ENCODE peak calls at places on chromosomes 7 and 10, in five cellular contexts. R, H, M, C and G are unnamed samples.

GRCh38 chr10:88437411-88437810 is 145.7 kb downstream of the RNLS start:
- DNase-seq in R (no peak), H (no peak), M (peak; percentile 43), C (no peak), G (no peak)

GRCh38 chr7:116674508-116675173 is 2.6 kb downstream of the MET start:
- DNase-seq in R (no peak), H (no peak), M (peak; percentile 56), C (no peak), G (peak; percentile 64)

GRCh38 chr7:106063039-106063438 is 49.1 kb downstream of the SYPL1 start:
- DNase-seq in R (no peak), H (no peak), M (no peak), C (no peak), G (no peak)

GRCh38 chr10:104657458-104657857 is 16.4 kb downstream of the SORCS3 start:
- DNase-seq in R (no peak), H (no peak), M (no peak), C (no peak), G (no peak)

GRCh38 chr10:27890971-27891370 is 107.9 kb downstream of the ODAD2 start:
- DNase-seq in R (no peak), H (no peak), M (no peak), C (no peak), G (no peak)

GRCh38 chr7:65269150-65269856 is 104.4 kb upstream of the ZNF92 start:
- DNase-seq in R (peak; percentile 73), H (peak; percentile 90), M (peak; percentile 91), C (peak; percentile 97), G (peak; percentile 76)

GRCh38 chr7:18212308-18212707 is 184.7 kb upstream of the PRPS1L1 start:
- DNase-seq in R (no peak), H (no peak), M (no peak), C (no peak), G (no peak)

GRCh38 chr7:80665526-80665925 is 27.1 kb downstream of the CD36 start:
- DNase-seq in R (no peak), H (no peak), M (no peak), C (no peak), G (no peak)

GRCh38 chr10:107579970-107580369 is 415.5 kb upstream of the SORCS1 start:
- DNase-seq in R (no peak), H (no peak), M (no peak), C (no peak), G (no peak)

GRCh38 chr7:129433823-129434171 is 435 bp upstream of the STRIP2 start:
- DNase-seq in R (no peak), H (peak; percentile 65), M (peak; percentile 52), C (no peak), G (no peak)

GRCh38 chr7:48575516-48575915 is 348.8 kb upstream of the CDC14C start:
- DNase-seq in R (no peak), H (no peak), M (no peak), C (no peak), G (no peak)

GRCh38 chr10:51861731-51862130 is 162.3 kb upstream of the CSTF2T start:
- DNase-seq in R (no peak), H (no peak), M (no peak), C (no peak), G (no peak)

GRCh38 chr10:45418859-45419672 is 45.0 kb downstream of the ALOX5 start:
- DNase-seq in R (peak; percentile 51), H (peak; percentile 16), M (no peak), C (no peak), G (peak; percentile 56)

GRCh38 chr7:113374924-113375323 is 256.6 kb upstream of the SMIM30 start:
- DNase-seq in R (no peak), H (no peak), M (no peak), C (no peak), G (no peak)

GRCh38 chr7:140217750-140218501 is 41.1 kb upstream of the KDM7A start:
- DNase-seq in R (no peak), H (no peak), M (no peak), C (no peak), G (no peak)

GRCh38 chr7:74203157-74203556 is 6.6 kb upstream of the LAT2 start:
- DNase-seq in R (no peak), H (peak; percentile 32), M (peak; percentile 54), C (peak; percentile 62), G (peak; percentile 40)

GRCh38 chr7:40538281-40538680 is 403.5 kb downstream of the SUGCT start:
- DNase-seq in R (no peak), H (no peak), M (no peak), C (no peak), G (no peak)

GRCh38 chr7:100804681-100805431 is 22.5 kb downstream of the EPHB4 start:
- DNase-seq in R (no peak), H (no peak), M (no peak), C (no peak), G (no peak)

GRCh38 chr7:108973075-108973474 is 403.4 kb downstream of the DNAJB9 start:
- DNase-seq in R (no peak), H (no peak), M (peak; percentile 11), C (no peak), G (no peak)

GRCh38 chr7:896346-897075 is 20.2 kb downstream of the GET4 start:
- DNase-seq in R (no peak), H (no peak), M (no peak), C (no peak), G (no peak)

GRCh38 chr7:895451-896052 is 19.2 kb downstream of the GET4 start:
- DNase-seq in R (no peak), H (no peak), M (no peak), C (no peak), G (no peak)

GRCh38 chr7:898460-898854 is 22.1 kb downstream of the GET4 start:
- DNase-seq in R (no peak), H (no peak), M (no peak), C (peak; percentile 48), G (no peak)

GRCh38 chr7:897771-898376 is 21.5 kb downstream of the GET4 start:
- DNase-seq in R (no peak), H (no peak), M (peak; percentile 39), C (peak; percentile 29), G (peak; percentile 25)

GRCh38 chr7:897086-897485 is 20.7 kb downstream of the GET4 start:
- DNase-seq in R (no peak), H (no peak), M (no peak), C (no peak), G (no peak)
- H3K4me3 ChIP-seq in R (no peak overlapping the region), H (no peak overlapping the region), M (no peak overlapping the region), C (no peak overlapping the region), G (no peak overlapping the region)

DNA sequence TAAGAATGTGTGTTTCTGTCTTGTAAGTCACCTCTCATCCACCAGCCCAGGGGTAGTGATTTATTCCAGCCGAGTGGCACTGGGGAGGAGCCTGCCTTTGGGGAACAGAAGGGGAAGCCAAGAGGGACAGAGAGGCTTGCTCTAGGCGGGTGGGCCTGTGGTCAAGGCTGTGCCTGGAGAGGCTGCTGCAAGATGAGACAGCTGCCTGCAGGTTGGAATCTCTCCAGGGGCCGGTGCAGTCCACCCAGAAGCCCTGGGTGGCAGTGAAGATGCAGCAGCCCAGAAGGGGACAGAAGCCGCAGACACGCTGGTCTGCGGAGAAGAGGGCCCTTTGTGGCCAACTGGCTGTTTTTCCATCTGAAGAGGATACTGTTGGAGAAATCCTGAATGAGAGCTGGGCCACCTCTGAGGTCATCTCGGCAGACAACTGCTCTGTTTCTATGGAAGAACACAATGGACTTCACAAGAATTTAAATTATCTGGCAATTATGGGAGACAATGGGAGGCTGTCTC is 175.7 kb downstream of the GFRA1 start:
- DNase-seq in R (no peak), H (no peak), M (no peak), C (no peak), G (no peak)
- TF ChIP-seq MYC in R (no peak), H (no peak), M (no peak), C (no peak), G (no peak)

DNA sequence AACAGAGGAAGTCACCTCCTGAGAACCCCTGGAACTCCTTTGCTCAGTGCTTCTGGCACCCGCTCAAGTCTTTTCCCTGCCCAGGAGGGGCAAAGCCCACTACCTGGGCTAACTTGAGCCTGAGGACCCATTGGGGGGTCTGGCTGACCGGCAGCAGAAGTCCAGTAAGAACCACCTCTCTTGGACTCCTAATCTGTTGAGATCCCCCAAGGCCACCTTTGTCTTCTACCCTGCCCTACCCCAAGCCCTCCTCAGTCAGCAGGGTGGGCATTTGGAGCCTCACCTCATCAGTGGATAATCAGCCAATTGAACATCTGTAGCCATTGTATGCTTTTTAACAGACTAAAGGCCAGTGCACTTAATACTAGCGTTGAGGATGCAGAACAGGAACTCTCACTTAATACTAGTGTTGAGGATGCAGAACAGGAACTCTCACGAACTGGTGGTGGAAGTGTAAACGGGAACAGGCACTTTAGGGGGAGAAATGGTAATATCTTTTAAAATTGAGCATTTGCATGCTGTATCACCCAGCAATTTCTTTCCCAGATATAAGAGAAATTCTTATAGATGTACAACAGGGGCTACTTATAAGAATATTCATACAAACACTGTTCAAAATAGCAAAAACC is 2.0 kb downstream of the TBATA start:
- DNase-seq in R (no peak), H (no peak), M (no peak), C (no peak), G (no peak)
- H3K4me1 ChIP-seq in R (no peaks in the 10 kb centered on the region), H (no peaks in the 10 kb centered on the region), M (no peaks in the 10 kb centered on the region), C (peaks cover 14% of the 10 kb centered on the region), G (no peaks in the 10 kb centered on the region)

GRCh38 chr7:141700848-141701371 is 1.1 kb downstream of the DENND11 start:
- DNase-seq in R (no peak), H (no peak), M (no peak), C (no peak), G (no peak)
- H3K4me3 ChIP-seq in R (peak overlapping the region; percentile 97), H (peak overlapping the region; percentile 61), M (peak overlapping the region; percentile 85), C (no peak overlapping the region), G (peak overlapping the region; percentile 56)

GRCh38 chr10:103599211-103599610 is 105.7 kb downstream of the NEURL1 start:
- DNase-seq in R (no peak), H (no peak), M (no peak), C (no peak), G (no peak)

GRCh38 chr10:103593022-103593570 is 99.6 kb downstream of the NEURL1 start:
- DNase-seq in R (no peak), H (no peak), M (no peak), C (no peak), G (no peak)

GRCh38 chr10:103594326-103594725 is 100.8 kb downstream of the NEURL1 start:
- DNase-seq in R (no peak), H (no peak), M (no peak), C (no peak), G (no peak)

GRCh38 chr10:103598654-103599115 is 105.2 kb downstream of the NEURL1 start:
- DNase-seq in R (no peak), H (peak; percentile 72), M (peak; percentile 80), C (peak; percentile 70), G (peak; percentile 70)

GRCh38 chr10:103595933-103596726 is 102.6 kb downstream of the NEURL1 start:
- DNase-seq in R (no peak), H (no peak), M (no peak), C (no peak), G (no peak)
- TF ChIP-seq MYC in R (no peak), H (no peak), M (no peak), C (no peak), G (no peak)